ENCODE peak calls at places on chromosomes 13 and 19, in four cellular contexts. One of them, this sample, is unnamed.

GRCh38 chr13:27971236-27971645 is 2.1 kb upstream of the CDX2 start:
- DNase-seq in effector CD4-positive, alpha-beta T cell: no peak
- DNase-seq in AG10803: no peak
- DNase-seq in left lung: no peak
- DNase-seq in this sample: peak; percentile 80

GRCh38 chr19:2475018-2475701 is 767 bp upstream of the GADD45B start:
- DNase-seq in AG10803: peak; percentile 58
- DNase-seq in effector CD4-positive, alpha-beta T cell: peak; percentile 36
- DNase-seq in left lung: peak; percentile 89
- DNase-seq in this sample: peak; percentile 58

GRCh38 chr13:98143601-98144500 is 957 bp downstream of the FARP1 start:
- DNase-seq in effector CD4-positive, alpha-beta T cell: no peak
- DNase-seq in left lung: peak; percentile 79
- DNase-seq in AG10803: peak; percentile 66
- DNase-seq in this sample: peak; percentile 36

GRCh38 chr13:110713981-110714797 is 689 bp downstream of the ING1 start:
- DNase-seq in effector CD4-positive, alpha-beta T cell: peak; percentile 74
- DNase-seq in left lung: peak; percentile 89
- DNase-seq in AG10803: no peak
- DNase-seq in this sample: peak; percentile 76

GRCh38 chr19:10380311-10381102 is at the start of gene TYK2:
- DNase-seq in effector CD4-positive, alpha-beta T cell: peak; percentile 93
- DNase-seq in AG10803: peak; percentile 98
- DNase-seq in left lung: peak; percentile 98
- DNase-seq in this sample: peak; percentile 98

GRCh38 chr13:111460548-111461444 is 140.4 kb downstream of the TEX29 start:
- DNase-seq in AG10803: peak; percentile 62
- DNase-seq in effector CD4-positive, alpha-beta T cell: no peak
- DNase-seq in left lung: no peak
- DNase-seq in this sample: peak; percentile 19

GRCh38 chr13:22114630-22115311 is 443.9 kb downstream of the FGF9 start:
- DNase-seq in AG10803: peak; percentile 17
- DNase-seq in effector CD4-positive, alpha-beta T cell: peak; percentile 27
- DNase-seq in left lung: no peak
- DNase-seq in this sample: no peak

GRCh38 chr19:54560881-54561385 is 12.7 kb upstream of the LILRA2 start:
- DNase-seq in AG10803: no peak
- DNase-seq in left lung: no peak
- DNase-seq in effector CD4-positive, alpha-beta T cell: no peak
- DNase-seq in this sample: no peak

GRCh38 chr13:51275101-51275500 is 52.9 kb downstream of the FAM124A start:
- DNase-seq in left lung: no peak
- DNase-seq in effector CD4-positive, alpha-beta T cell: no peak
- DNase-seq in AG10803: no peak
- DNase-seq in this sample: no peak

GRCh38 chr19:38362076-38362945 is 12.1 kb upstream of the PSMD8 start:
- DNase-seq in left lung: peak; percentile 94
- DNase-seq in AG10803: peak; percentile 58
- DNase-seq in effector CD4-positive, alpha-beta T cell: peak; percentile 34
- DNase-seq in this sample: peak; percentile 88

GRCh38 chr13:40986328-40986856 is 32.7 kb downstream of the ELF1 start:
- DNase-seq in effector CD4-positive, alpha-beta T cell: no peak
- DNase-seq in left lung: no peak
- DNase-seq in AG10803: peak; percentile 42
- DNase-seq in this sample: no peak

GRCh38 chr19:29576761-29577661 is 29.1 kb upstream of the POP4 start:
- DNase-seq in AG10803: no peak
- DNase-seq in effector CD4-positive, alpha-beta T cell: no peak
- DNase-seq in left lung: no peak
- DNase-seq in this sample: no peak

GRCh38 chr19:32669205-32669785 is 5.7 kb downstream of the ANKRD27 start:
- DNase-seq in AG10803: peak; percentile 29
- DNase-seq in left lung: no peak
- DNase-seq in effector CD4-positive, alpha-beta T cell: no peak
- DNase-seq in this sample: no peak

GRCh38 chr19:55597493-55597892 is 1.8 kb downstream of the FIZ1 start:
- DNase-seq in effector CD4-positive, alpha-beta T cell: no peak
- DNase-seq in AG10803: no peak
- DNase-seq in left lung: peak; percentile 85
- DNase-seq in this sample: no peak

GRCh38 chr19:2723345-2723715 is 2.2 kb upstream of the DIRAS1 start:
- DNase-seq in AG10803: no peak
- DNase-seq in effector CD4-positive, alpha-beta T cell: no peak
- DNase-seq in left lung: no peak
- DNase-seq in this sample: no peak

GRCh38 chr19:1992759-1993260 is 22.7 kb downstream of the BTBD2 start:
- DNase-seq in left lung: no peak
- DNase-seq in AG10803: no peak
- DNase-seq in effector CD4-positive, alpha-beta T cell: no peak
- DNase-seq in this sample: no peak

GRCh38 chr19:51749979-51750378 is 1.7 kb downstream of the FPR1 start:
- DNase-seq in effector CD4-positive, alpha-beta T cell: no peak
- DNase-seq in AG10803: peak; percentile 88
- DNase-seq in left lung: no peak
- DNase-seq in this sample: no peak

GRCh38 chr13:102141625-102142472 is 260.0 kb downstream of the FGF14 start:
- DNase-seq in effector CD4-positive, alpha-beta T cell: no peak
- DNase-seq in AG10803: peak; percentile 20
- DNase-seq in left lung: no peak
- DNase-seq in this sample: no peak

GRCh38 chr19:1130801-1131717 is 27.3 kb downstream of the GPX4 start:
- DNase-seq in AG10803: no peak
- DNase-seq in left lung: no peak
- DNase-seq in effector CD4-positive, alpha-beta T cell: peak; percentile 37
- DNase-seq in this sample: peak; percentile 45

GRCh38 chr13:59771272-59771671 is 392.5 kb downstream of the DIAPH3 start:
- DNase-seq in left lung: no peak
- DNase-seq in AG10803: peak; percentile 48
- DNase-seq in effector CD4-positive, alpha-beta T cell: no peak
- DNase-seq in this sample: no peak

GRCh38 chr13:32117696-32118095 is 86.1 kb downstream of the FRY start:
- DNase-seq in AG10803: no peak
- DNase-seq in left lung: no peak
- DNase-seq in effector CD4-positive, alpha-beta T cell: no peak
- DNase-seq in this sample: no peak

GRCh38 chr13:28313579-28313978 is 175.2 kb downstream of the PAN3 start:
- DNase-seq in AG10803: peak; percentile 40
- DNase-seq in left lung: no peak
- DNase-seq in effector CD4-positive, alpha-beta T cell: no peak
- DNase-seq in this sample: peak; percentile 13

GRCh38 chr19:7673995-7674667 is 2.8 kb upstream of the MCEMP1 start:
- DNase-seq in left lung: peak; percentile 91
- DNase-seq in AG10803: peak; percentile 63
- DNase-seq in effector CD4-positive, alpha-beta T cell: no peak
- DNase-seq in this sample: peak; percentile 70

GRCh38 chr13:24175847-24176246 is 15.3 kb downstream of the SPATA13 start:
- DNase-seq in effector CD4-positive, alpha-beta T cell: no peak
- DNase-seq in AG10803: no peak
- DNase-seq in left lung: no peak
- DNase-seq in this sample: no peak

GRCh38 chr13:23430664-23431063 is 2.8 kb downstream of the SACS start:
- DNase-seq in left lung: no peak
- DNase-seq in effector CD4-positive, alpha-beta T cell: no peak
- DNase-seq in AG10803: no peak
- DNase-seq in this sample: no peak

GRCh38 chr19:8515317-8515716 is 1.4 kb upstream of the ZNF414 start:
- DNase-seq in left lung: no peak
- DNase-seq in effector CD4-positive, alpha-beta T cell: peak; percentile 25
- DNase-seq in AG10803: no peak
- DNase-seq in this sample: no peak

GRCh38 chr13:41071775-41072174 is 10.5 kb downstream of the WBP4 start:
- DNase-seq in AG10803: no peak
- DNase-seq in left lung: no peak
- DNase-seq in effector CD4-positive, alpha-beta T cell: no peak
- DNase-seq in this sample: no peak

GRCh38 chr19:19399733-19400438 is 5.6 kb upstream of the GATAD2A start:
- DNase-seq in left lung: no peak
- DNase-seq in effector CD4-positive, alpha-beta T cell: no peak
- DNase-seq in AG10803: peak; percentile 55
- DNase-seq in this sample: no peak

GRCh38 chr19:43634877-43635560 is 4.6 kb downstream of the CADM4 start:
- DNase-seq in AG10803: peak; percentile 39
- DNase-seq in effector CD4-positive, alpha-beta T cell: no peak
- DNase-seq in left lung: peak; percentile 30
- DNase-seq in this sample: no peak

GRCh38 chr19:49459388-49459787 is 6.4 kb downstream of the ALDH16A1 start:
- DNase-seq in effector CD4-positive, alpha-beta T cell: no peak
- DNase-seq in AG10803: no peak
- DNase-seq in left lung: no peak
- DNase-seq in this sample: no peak

GRCh38 chr19:19140476-19140875 is 2.2 kb upstream of the TMEM161A start:
- DNase-seq in AG10803: peak; percentile 9
- DNase-seq in left lung: no peak
- DNase-seq in effector CD4-positive, alpha-beta T cell: no peak
- DNase-seq in this sample: no peak

GRCh38 chr13:68369739-68370138 is 1139.6 kb upstream of the PCDH9 start:
- DNase-seq in effector CD4-positive, alpha-beta T cell: no peak
- DNase-seq in left lung: no peak
- DNase-seq in AG10803: no peak
- DNase-seq in this sample: no peak

GRCh38 chr19:3783660-3784584 is 2.3 kb downstream of the MATK start:
- DNase-seq in left lung: peak; percentile 73
- DNase-seq in AG10803: no peak
- DNase-seq in effector CD4-positive, alpha-beta T cell: no peak
- DNase-seq in this sample: no peak

GRCh38 chr19:42206871-42207755 is 10.4 kb downstream of the DEDD2 start:
- DNase-seq in left lung: no peak
- DNase-seq in effector CD4-positive, alpha-beta T cell: no peak
- DNase-seq in AG10803: peak; percentile 36
- DNase-seq in this sample: peak; percentile 42

This sample was measured in left colon.